ENCODE peak calls at places on chromosome 21, in six cellular contexts. K is IMR-90, C is K562, F is GM12878, R is HepG2, Y is H1. T is an unnamed sample.

GRCh38 chr21:36976882-36977651 is 10.6 kb upstream of the HLCS start:
- DNase-seq in K (peak), C (peak), F (peak), R (peak), Y (no peak), T (peak)

GRCh38 chr21:27129694-27130093 is 162.8 kb upstream of the ADAMTS5 start:
- DNase-seq in K (no peak), C (no peak), F (no peak), R (no peak), Y (no peak), T (no peak)

GRCh38 chr21:31455506-31455905 is 111.4 kb upstream of the TIAM1 start:
- DNase-seq in K (no peak), C (no peak), F (no peak), R (no peak), Y (no peak), T (no peak)

GRCh38 chr21:36909901-36910561 is 56.4 kb downstream of the HLCS start:
- DNase-seq in K (peak), C (no peak), F (no peak), R (peak), Y (no peak), T (peak)

GRCh38 chr21:16055012-16055411 is 325.2 kb downstream of the USP25 start:
- DNase-seq in K (no peak), C (no peak), F (no peak), R (no peak), Y (no peak), T (no peak)

GRCh38 chr21:27703806-27704205 is 736.9 kb upstream of the ADAMTS5 start:
- DNase-seq in K (no peak), C (no peak), F (no peak), R (no peak), Y (no peak), T (no peak)

GRCh38 chr21:29155118-29155932 is 24.9 kb downstream of the MAP3K7CL start:
- DNase-seq in K (peak), C (no peak), F (no peak), R (no peak), Y (no peak), T (no peak)

GRCh38 chr21:42350899-42351543 is at the start of gene TFF2:
- DNase-seq in K (no peak), C (no peak), F (no peak), R (no peak), Y (no peak), T (no peak)

GRCh38 chr21:31804008-31804394 is 68.8 kb upstream of the HUNK start:
- DNase-seq in K (no peak), C (no peak), F (no peak), R (no peak), Y (no peak), T (no peak)

GRCh38 chr21:15203740-15204139 is 138.9 kb upstream of the NRIP1 start:
- DNase-seq in K (no peak), C (no peak), F (no peak), R (no peak), Y (no peak), T (no peak)

DNA sequence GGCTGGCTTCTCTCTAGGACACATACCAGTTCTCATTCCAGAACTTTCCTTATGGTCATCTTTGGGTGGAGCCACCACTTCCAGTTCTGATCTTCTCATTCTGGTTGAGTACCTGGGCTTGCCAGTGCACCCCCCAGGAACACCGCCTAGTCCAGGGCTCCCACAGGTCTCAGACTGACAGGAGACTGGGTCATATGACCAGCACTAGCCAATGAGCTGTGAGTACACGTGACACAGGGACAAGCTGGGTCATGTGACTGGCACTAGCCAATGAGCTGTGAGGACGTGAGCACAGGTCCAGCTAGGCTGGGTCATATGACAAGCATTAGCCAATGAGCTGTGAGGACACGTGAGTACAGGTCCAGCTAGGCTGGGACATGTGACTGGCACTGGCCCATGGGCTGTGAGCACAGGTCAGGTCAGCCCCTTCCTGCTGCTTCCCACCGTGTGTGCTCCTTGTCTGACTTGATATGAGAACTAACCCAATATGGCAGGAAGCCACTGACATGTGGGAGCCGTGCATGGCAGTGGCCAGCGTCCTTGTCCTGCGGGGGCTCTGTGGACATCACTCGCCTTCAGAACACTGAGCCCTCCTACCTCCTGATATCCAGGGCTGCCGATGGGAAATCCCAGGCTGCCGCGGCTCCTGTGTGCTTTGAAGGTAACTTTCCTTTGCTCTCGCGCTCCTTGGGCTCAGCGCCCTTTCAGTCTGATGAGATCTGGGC is 22.7 kb downstream of the KRTAP10-1 start:
- DNase-seq in K (peak), C (peak), F (peak), R (peak), Y (no peak), T (peak)
- TF ChIP-seq CEBPB in K (no peak), C (no peak), F (no peak), R (no peak), Y (no peak), T (no peak)

GRCh38 chr21:17406202-17406601 is 106.6 kb upstream of the CXADR start:
- DNase-seq in K (no peak), C (no peak), F (no peak), R (no peak), Y (no peak), T (no peak)

GRCh38 chr21:17397703-17398102 is 115.1 kb upstream of the CXADR start:
- DNase-seq in K (no peak), C (no peak), F (no peak), R (no peak), Y (no peak), T (no peak)

GRCh38 chr21:17402885-17403477 is 109.9 kb upstream of the CXADR start:
- DNase-seq in K (peak), C (no peak), F (no peak), R (no peak), Y (no peak), T (no peak)
- TF ChIP-seq USF2 in K (no peak), C (no peak), F (no peak), R (no peak), Y (no peak), T (no peak)

DNA sequence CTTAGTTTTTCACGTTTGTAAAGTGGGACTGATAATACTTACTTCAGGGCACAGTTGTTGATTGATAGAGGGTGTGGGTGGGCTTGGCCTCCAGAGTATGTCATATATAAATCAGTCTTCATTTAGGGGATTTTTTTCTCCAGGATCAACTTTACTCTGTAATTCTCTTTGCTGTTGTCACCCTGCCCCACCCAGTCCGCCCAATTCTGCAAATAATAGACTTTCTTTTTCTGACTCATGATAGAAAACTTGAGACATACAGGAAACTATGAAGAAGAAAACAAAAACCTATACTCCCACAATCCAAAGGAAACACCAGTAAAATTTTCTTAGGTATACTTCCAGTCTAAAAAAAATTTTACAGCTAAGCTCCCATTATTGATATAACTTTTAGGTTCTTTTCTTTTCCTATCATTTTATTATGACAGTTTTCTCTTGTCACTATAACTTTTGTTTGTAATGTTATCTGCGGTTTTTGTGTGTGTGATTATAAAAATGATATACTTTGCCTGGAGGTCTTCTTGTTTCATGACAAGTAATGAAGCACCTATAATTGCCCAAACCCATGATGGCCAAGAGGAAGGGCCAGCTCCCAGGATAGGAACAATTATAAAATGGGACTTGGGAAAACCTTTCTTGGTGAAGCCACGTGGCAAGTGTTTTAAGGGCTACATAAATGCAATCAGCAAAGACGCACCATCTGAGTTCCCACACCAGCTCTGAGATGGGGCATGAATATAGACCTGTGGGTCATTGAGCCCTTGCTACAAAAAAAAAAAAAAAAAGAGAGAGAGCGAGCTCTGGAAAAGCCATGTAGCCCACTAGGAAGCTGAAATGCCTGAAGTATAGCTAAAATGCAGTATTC is 462.4 kb upstream of the RUNX1 start:
- DNase-seq in K (peak), C (no peak), F (no peak), R (no peak), Y (no peak), T (no peak)
- TF ChIP-seq CEBPB in K (no peak), C (no peak), F (no peak), R (no peak), Y (no peak), T (no peak)

DNA sequence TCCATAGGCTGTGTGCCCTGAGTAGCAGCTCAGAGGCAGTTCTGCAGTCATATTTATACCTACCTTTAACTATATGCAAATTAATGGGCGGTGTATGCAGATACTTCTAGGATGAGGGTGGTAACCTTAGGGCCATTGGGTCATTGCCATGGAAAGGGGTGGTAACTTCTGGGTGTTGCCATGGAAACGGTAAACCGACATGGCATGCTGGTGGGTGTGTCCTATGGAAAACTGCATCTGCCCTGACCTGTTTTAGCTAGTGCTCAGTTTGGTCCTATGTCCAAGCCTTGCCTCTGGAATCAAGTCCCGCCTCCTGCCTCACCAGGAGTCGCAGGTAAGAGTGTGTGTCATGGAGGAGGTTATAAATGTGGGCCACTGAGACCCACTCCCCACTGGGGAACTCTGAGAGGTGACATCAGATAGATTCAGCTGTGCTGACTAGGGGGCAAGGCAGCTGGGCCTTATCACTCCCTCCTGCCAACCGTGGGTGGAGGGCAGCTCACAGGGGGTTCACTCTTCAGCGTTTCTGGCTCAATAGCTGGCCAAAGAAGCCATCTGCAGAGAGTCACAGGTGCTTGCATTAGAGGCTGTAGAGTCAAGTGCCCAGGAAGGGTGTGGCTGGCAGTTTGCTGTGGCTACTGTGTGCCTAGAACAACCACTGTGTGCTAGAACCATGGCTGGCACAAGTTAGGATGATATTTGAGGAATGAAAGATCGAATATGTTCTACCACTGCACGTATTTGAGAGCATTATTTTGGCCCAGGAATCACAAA is 19.0 kb downstream of the BACE2 start:
- DNase-seq in K (no peak), C (no peak), F (no peak), R (no peak), Y (no peak), T (no peak)
- TF ChIP-seq USF2 in K (no peak), C (no peak), F (no peak), R (no peak), Y (no peak), T (no peak)

GRCh38 chr21:38942617-38943245 is 137.0 kb downstream of the ETS2 start:
- DNase-seq in K (no peak), C (no peak), F (no peak), R (no peak), Y (no peak), T (no peak)
- TF ChIP-seq CEBPB in K (no peak), C (no peak), F (no peak), R (no peak), Y (no peak), T (no peak)

DNA sequence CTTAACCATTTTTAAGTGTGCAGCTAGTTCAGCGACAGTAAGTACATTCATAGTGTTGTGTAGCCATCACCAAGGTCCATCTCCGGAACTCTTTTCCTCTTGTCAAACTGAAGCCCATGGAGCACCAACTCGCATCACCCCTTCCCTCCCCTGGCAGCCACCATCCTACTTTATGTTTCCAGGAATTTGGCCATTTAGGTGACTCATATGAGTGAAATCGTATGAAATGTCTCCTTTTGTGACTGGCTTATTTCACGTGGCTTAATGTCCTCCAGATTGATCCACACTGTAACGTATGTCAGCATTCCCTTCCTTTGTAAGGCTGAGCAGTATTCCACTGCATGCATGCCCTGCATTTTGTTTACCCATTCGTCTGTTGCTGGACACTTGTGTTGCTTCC is 2.5 kb downstream of the COL6A2 start:
- DNase-seq in K (peak), C (no peak), F (no peak), R (no peak), Y (no peak), T (no peak)
- TF ChIP-seq USF2 in K (no peak), C (no peak), F (no peak), R (no peak), Y (no peak), T (no peak)

GRCh38 chr21:33364830-33365229 is 38.4 kb upstream of the IFNGR2 start:
- DNase-seq in K (no peak), C (no peak), F (no peak), R (no peak), Y (no peak), T (no peak)

GRCh38 chr21:33360871-33361602 is 36.3 kb downstream of the IFNAR1 start:
- DNase-seq in K (peak), C (peak), F (peak), R (peak), Y (peak), T (peak)

GRCh38 chr21:33360281-33360680 is 35.5 kb downstream of the IFNAR1 start:
- DNase-seq in K (peak), C (no peak), F (no peak), R (no peak), Y (no peak), T (no peak)

GRCh38 chr21:33359446-33359845 is 34.7 kb downstream of the IFNAR1 start:
- DNase-seq in K (no peak), C (no peak), F (no peak), R (no peak), Y (no peak), T (no peak)

GRCh38 chr21:33362044-33362555 is 37.3 kb downstream of the IFNAR1 start:
- DNase-seq in K (no peak), C (no peak), F (no peak), R (no peak), Y (peak), T (no peak)
- TF ChIP-seq CEBPB in K (no peak), C (no peak), F (no peak), R (no peak), Y (no peak), T (no peak)

GRCh38 chr21:34614693-34615486 is at the start of gene RCAN1:
- DNase-seq in K (peak), C (peak), F (peak), R (peak), Y (peak), T (peak)

GRCh38 chr21:34614443-34614692 is 545 bp downstream of the RCAN1 start:
- DNase-seq in K (no peak), C (no peak), F (no peak), R (no peak), Y (no peak), T (no peak)

GRCh38 chr21:34615487-34615814 is 538 bp upstream of the RCAN1 start:
- DNase-seq in K (no peak), C (no peak), F (no peak), R (no peak), Y (no peak), T (no peak)

GRCh38 chr21:34612557-34612956 is 2.4 kb downstream of the RCAN1 start:
- DNase-seq in K (no peak), C (peak), F (no peak), R (no peak), Y (no peak), T (no peak)

DNA sequence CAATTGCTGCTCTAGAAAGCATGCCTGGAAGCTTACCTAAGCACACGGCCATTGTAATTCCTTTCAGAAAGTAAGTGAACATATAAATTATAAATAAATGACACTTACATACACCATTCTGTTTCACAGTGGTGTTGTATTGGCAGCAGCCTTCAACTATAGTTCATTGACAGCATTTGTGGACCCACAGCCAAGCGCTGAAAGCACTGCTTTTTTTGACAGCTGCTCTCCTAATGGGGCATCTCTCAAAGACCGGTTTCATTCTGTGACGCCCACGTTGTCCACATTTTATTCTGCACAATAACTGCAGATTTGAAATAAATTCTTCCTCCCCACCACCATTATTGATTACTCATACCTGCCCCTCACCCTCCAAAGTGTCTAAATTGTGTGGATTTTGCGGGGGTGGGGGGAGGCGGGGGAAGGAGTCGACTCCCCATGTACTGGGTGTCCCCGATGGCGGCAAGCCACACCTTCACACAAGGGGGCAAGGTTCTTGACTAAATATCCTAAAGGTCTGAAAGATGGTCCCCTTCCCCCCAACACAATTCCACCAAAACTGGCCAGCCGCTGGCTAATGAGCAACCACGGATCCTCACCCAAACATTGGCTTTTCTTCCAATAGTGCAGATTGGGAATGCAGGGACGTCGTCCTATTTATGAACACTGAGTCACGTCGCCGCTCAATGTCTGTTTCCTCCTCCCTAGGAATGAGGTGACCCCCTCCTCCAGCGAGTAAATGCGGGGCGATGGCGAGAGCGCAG is 1.1 kb downstream of the RCAN1 start:
- DNase-seq in K (peak), C (peak), F (no peak), R (no peak), Y (no peak), T (no peak)
- TF ChIP-seq USF2 in K (no peak), C (no peak), F (no peak), R (no peak), Y (no peak), T (no peak)